ENCODE peak calls at places on chromosome 14, in six cellular contexts. One of them, this sample, is unnamed.

GRCh38 chr14:61607570-61608244 is 87.6 kb upstream of the HIF1A start:
- DNase-seq in psoas muscle: no peak
- DNase-seq in ovary: no peak
- DNase-seq in transverse colon: no peak
- DNase-seq in heart left ventricle: no peak
- DNase-seq in GM10248: no peak
- DNase-seq in this sample: no peak

GRCh38 chr14:54691525-54692260 is 124.8 kb downstream of the SAMD4A start:
- DNase-seq in psoas muscle: peak
- DNase-seq in ovary: peak
- DNase-seq in transverse colon: peak
- DNase-seq in heart left ventricle: peak
- DNase-seq in GM10248: peak
- DNase-seq in this sample: no peak

GRCh38 chr14:64303471-64303917 is 9.3 kb upstream of the ESR2 start:
- DNase-seq in psoas muscle: no peak
- DNase-seq in ovary: no peak
- DNase-seq in transverse colon: no peak
- DNase-seq in heart left ventricle: no peak
- DNase-seq in GM10248: peak
- DNase-seq in this sample: peak

GRCh38 chr14:28690029-28690683 is 76.4 kb upstream of the FOXG1 start:
- DNase-seq in psoas muscle: no peak
- DNase-seq in ovary: no peak
- DNase-seq in transverse colon: no peak
- DNase-seq in heart left ventricle: no peak
- DNase-seq in GM10248: no peak
- DNase-seq in this sample: no peak

GRCh38 chr14:94111276-94112095 is 950 bp downstream of the IFI27 start:
- DNase-seq in psoas muscle: no peak
- DNase-seq in ovary: peak
- DNase-seq in transverse colon: no peak
- DNase-seq in heart left ventricle: peak
- DNase-seq in GM10248: no peak
- DNase-seq in this sample: no peak

GRCh38 chr14:70663707-70664179 is 22.0 kb downstream of the TTC9 start:
- DNase-seq in psoas muscle: no peak
- DNase-seq in ovary: no peak
- DNase-seq in transverse colon: peak
- DNase-seq in heart left ventricle: peak
- DNase-seq in GM10248: peak
- DNase-seq in this sample: no peak

GRCh38 chr14:38409081-38409705 is 153.3 kb upstream of the CLEC14A start:
- DNase-seq in psoas muscle: no peak
- DNase-seq in ovary: no peak
- DNase-seq in transverse colon: no peak
- DNase-seq in heart left ventricle: no peak
- DNase-seq in GM10248: no peak
- DNase-seq in this sample: no peak

GRCh38 chr14:39060818-39061437 is 42.1 kb downstream of the SEC23A start:
- DNase-seq in psoas muscle: no peak
- DNase-seq in ovary: no peak
- DNase-seq in transverse colon: no peak
- DNase-seq in heart left ventricle: no peak
- DNase-seq in GM10248: peak
- DNase-seq in this sample: no peak

GRCh38 chr14:61186793-61187641 is 94.1 kb downstream of the TMEM30B start:
- DNase-seq in psoas muscle: no peak
- DNase-seq in ovary: peak
- DNase-seq in transverse colon: no peak
- DNase-seq in heart left ventricle: no peak
- DNase-seq in GM10248: no peak
- DNase-seq in this sample: no peak

GRCh38 chr14:79554816-79555215 is 656.5 kb downstream of the DIO2 start:
- DNase-seq in psoas muscle: no peak
- DNase-seq in ovary: no peak
- DNase-seq in transverse colon: no peak
- DNase-seq in heart left ventricle: no peak
- DNase-seq in GM10248: no peak
- DNase-seq in this sample: no peak

GRCh38 chr14:88191605-88192004 is 131.5 kb downstream of the KCNK10 start:
- DNase-seq in psoas muscle: no peak
- DNase-seq in ovary: no peak
- DNase-seq in transverse colon: no peak
- DNase-seq in heart left ventricle: no peak
- DNase-seq in GM10248: no peak
- DNase-seq in this sample: no peak

GRCh38 chr14:93269341-93270068 is 62.4 kb downstream of the UBR7 start:
- DNase-seq in psoas muscle: no peak
- DNase-seq in ovary: no peak
- DNase-seq in transverse colon: no peak
- DNase-seq in heart left ventricle: no peak
- DNase-seq in GM10248: no peak
- DNase-seq in this sample: no peak

GRCh38 chr14:98219638-98220037 is 1052.4 kb downstream of the BCL11B start:
- DNase-seq in psoas muscle: no peak
- DNase-seq in ovary: no peak
- DNase-seq in transverse colon: no peak
- DNase-seq in heart left ventricle: no peak
- DNase-seq in GM10248: no peak
- DNase-seq in this sample: no peak

GRCh38 chr14:51079489-51079888 is 15.4 kb downstream of the TRIM9 start:
- DNase-seq in psoas muscle: no peak
- DNase-seq in ovary: no peak
- DNase-seq in transverse colon: peak
- DNase-seq in heart left ventricle: no peak
- DNase-seq in GM10248: no peak
- DNase-seq in this sample: no peak

GRCh38 chr14:102917056-102917385 is 5.4 kb upstream of the AMN start:
- DNase-seq in psoas muscle: peak
- DNase-seq in ovary: no peak
- DNase-seq in transverse colon: peak
- DNase-seq in heart left ventricle: no peak
- DNase-seq in GM10248: no peak
- DNase-seq in this sample: no peak

GRCh38 chr14:35632276-35633071 is 98.5 kb downstream of the INSM2 start:
- DNase-seq in psoas muscle: no peak
- DNase-seq in ovary: no peak
- DNase-seq in transverse colon: no peak
- DNase-seq in heart left ventricle: no peak
- DNase-seq in GM10248: no peak
- DNase-seq in this sample: no peak

GRCh38 chr14:23078692-23079116 is 16.2 kb downstream of the ACIN1 start:
- DNase-seq in psoas muscle: peak
- DNase-seq in ovary: peak
- DNase-seq in transverse colon: peak
- DNase-seq in heart left ventricle: no peak
- DNase-seq in GM10248: no peak
- DNase-seq in this sample: no peak

GRCh38 chr14:73774671-73775070 is 60.5 kb upstream of the PNMA1 start:
- DNase-seq in psoas muscle: no peak
- DNase-seq in ovary: no peak
- DNase-seq in transverse colon: no peak
- DNase-seq in heart left ventricle: no peak
- DNase-seq in GM10248: no peak
- DNase-seq in this sample: no peak
- TF ChIP-seq CTCF in psoas muscle: no peak
- TF ChIP-seq CTCF in ovary: no peak
- TF ChIP-seq CTCF in transverse colon: no peak
- TF ChIP-seq CTCF in heart left ventricle: no peak
- TF ChIP-seq CTCF in GM10248: no peak
- TF ChIP-seq CTCF in this sample: no peak

GRCh38 chr14:69525896-69526295 is 41.4 kb downstream of the PLEKHD1 start:
- DNase-seq in psoas muscle: no peak
- DNase-seq in ovary: no peak
- DNase-seq in transverse colon: no peak
- DNase-seq in heart left ventricle: no peak
- DNase-seq in GM10248: no peak
- DNase-seq in this sample: no peak

GRCh38 chr14:69528930-69529329 is 44.4 kb downstream of the PLEKHD1 start:
- DNase-seq in psoas muscle: no peak
- DNase-seq in ovary: no peak
- DNase-seq in transverse colon: no peak
- DNase-seq in heart left ventricle: no peak
- DNase-seq in GM10248: no peak
- DNase-seq in this sample: no peak

GRCh38 chr14:69527635-69528034 is 43.1 kb downstream of the PLEKHD1 start:
- DNase-seq in psoas muscle: no peak
- DNase-seq in ovary: no peak
- DNase-seq in transverse colon: no peak
- DNase-seq in heart left ventricle: no peak
- DNase-seq in GM10248: no peak
- DNase-seq in this sample: no peak

GRCh38 chr14:69529563-69529962 is 45.0 kb downstream of the PLEKHD1 start:
- DNase-seq in psoas muscle: no peak
- DNase-seq in ovary: no peak
- DNase-seq in transverse colon: no peak
- DNase-seq in heart left ventricle: no peak
- DNase-seq in GM10248: no peak
- DNase-seq in this sample: no peak

DNA sequence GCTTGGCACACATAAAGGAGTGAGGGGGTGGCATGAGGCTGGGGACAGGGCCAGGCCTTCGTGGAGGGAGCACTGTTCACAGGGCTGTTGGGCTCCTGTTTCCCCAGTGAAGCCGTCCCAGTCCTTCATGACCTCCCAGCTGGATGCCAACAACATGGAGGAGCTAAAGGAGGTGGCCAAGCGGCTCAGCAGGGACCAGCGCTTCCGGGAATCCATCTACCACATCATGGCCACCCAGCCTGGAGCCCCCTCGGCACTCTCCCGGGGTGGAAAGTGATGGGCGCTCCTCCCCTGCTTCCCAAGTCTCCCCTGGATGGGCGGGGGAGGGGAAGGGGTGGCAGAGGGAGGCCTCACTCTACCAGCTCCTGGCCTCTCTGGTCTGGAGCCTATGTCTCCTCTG is 43.6 kb downstream of the PLEKHD1 start:
- DNase-seq in psoas muscle: no peak
- DNase-seq in ovary: no peak
- DNase-seq in transverse colon: no peak
- DNase-seq in heart left ventricle: no peak
- DNase-seq in GM10248: no peak
- DNase-seq in this sample: no peak
- TF ChIP-seq CTCF in psoas muscle: no peak
- TF ChIP-seq CTCF in ovary: no peak
- TF ChIP-seq CTCF in transverse colon: no peak
- TF ChIP-seq CTCF in heart left ventricle: no peak
- TF ChIP-seq CTCF in GM10248: no peak
- TF ChIP-seq CTCF in this sample: no peak

GRCh38 chr14:105491366-105492006 is 440 bp downstream of the TEDC1 start:
- DNase-seq in psoas muscle: peak
- DNase-seq in ovary: peak
- DNase-seq in transverse colon: peak
- DNase-seq in heart left ventricle: peak
- DNase-seq in GM10248: peak
- DNase-seq in this sample: no peak

GRCh38 chr14:105492051-105492965 is 1.3 kb downstream of the TEDC1 start:
- DNase-seq in psoas muscle: peak
- DNase-seq in ovary: peak
- DNase-seq in transverse colon: no peak
- DNase-seq in heart left ventricle: peak
- DNase-seq in GM10248: no peak
- DNase-seq in this sample: no peak

GRCh38 chr14:105493921-105494605 is 3.0 kb downstream of the TEDC1 start:
- DNase-seq in psoas muscle: peak
- DNase-seq in ovary: no peak
- DNase-seq in transverse colon: no peak
- DNase-seq in heart left ventricle: no peak
- DNase-seq in GM10248: no peak
- DNase-seq in this sample: no peak

GRCh38 chr14:105494606-105494929 is 3.5 kb downstream of the TEDC1 start:
- DNase-seq in psoas muscle: peak
- DNase-seq in ovary: no peak
- DNase-seq in transverse colon: no peak
- DNase-seq in heart left ventricle: no peak
- DNase-seq in GM10248: no peak
- DNase-seq in this sample: no peak

GRCh38 chr14:105492966-105493871 is 2.2 kb downstream of the TEDC1 start:
- DNase-seq in psoas muscle: peak
- DNase-seq in ovary: no peak
- DNase-seq in transverse colon: no peak
- DNase-seq in heart left ventricle: no peak
- DNase-seq in GM10248: no peak
- DNase-seq in this sample: no peak
- TF ChIP-seq CTCF in psoas muscle: no peak
- TF ChIP-seq CTCF in ovary: no peak
- TF ChIP-seq CTCF in transverse colon: no peak
- TF ChIP-seq CTCF in heart left ventricle: no peak
- TF ChIP-seq CTCF in GM10248: no peak
- TF ChIP-seq CTCF in this sample: no peak

DNA sequence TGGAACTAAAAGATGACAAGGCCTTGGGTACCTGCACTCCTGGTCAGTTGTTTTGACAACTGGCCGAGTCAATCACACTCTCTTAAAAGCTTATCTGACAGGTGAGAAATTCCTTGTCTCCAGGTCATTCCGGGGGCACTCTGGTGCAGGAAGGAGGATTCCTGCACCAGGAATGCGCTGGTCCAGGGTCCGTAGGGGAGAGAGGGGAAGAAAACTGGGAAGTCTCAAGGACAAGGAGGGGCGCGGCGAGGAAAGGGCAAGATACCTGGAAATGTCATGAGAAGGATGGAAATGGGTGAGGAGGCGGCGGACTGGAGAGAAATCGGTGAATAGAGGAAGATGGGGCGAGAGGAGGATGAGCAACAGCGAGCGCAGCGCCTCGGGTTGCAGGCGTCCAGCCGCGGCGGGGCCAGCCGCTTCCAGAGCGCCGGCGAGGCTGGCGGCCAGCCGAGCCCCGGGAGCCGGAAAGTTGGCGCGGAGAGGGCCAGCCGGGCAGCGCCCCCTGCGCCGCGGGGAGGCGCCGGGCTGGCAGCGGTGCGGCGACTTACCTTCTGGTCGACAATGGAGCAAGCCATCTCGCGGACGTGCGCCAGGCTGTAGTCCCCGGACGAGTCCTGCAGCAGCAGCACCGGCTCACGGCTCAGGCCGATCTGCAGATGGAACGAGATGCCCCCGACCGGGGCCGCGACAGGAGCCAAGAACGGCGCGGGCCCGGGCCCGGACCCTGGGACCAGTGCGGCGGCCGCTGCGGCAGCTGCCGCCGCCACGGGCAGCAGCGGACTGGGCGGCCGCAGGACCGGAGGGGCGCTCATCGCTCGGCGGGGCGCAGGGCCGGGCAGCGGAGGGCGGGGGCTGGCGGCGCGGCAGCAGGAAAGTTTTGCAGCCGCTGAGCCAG is 699 bp downstream of the PRKD1 start:
- DNase-seq in psoas muscle: peak
- DNase-seq in ovary: peak
- DNase-seq in transverse colon: peak
- DNase-seq in heart left ventricle: peak
- DNase-seq in GM10248: peak
- DNase-seq in this sample: peak
- TF ChIP-seq CTCF in psoas muscle: no peak
- TF ChIP-seq CTCF in ovary: no peak
- TF ChIP-seq CTCF in transverse colon: no peak
- TF ChIP-seq CTCF in heart left ventricle: no peak
- TF ChIP-seq CTCF in GM10248: peak
- TF ChIP-seq CTCF in this sample: no peak